ENCODE peak calls at places on chromosomes 6 and 20, in seven cellular contexts. B is GM10248; E is activated naive CD8-positive, alpha-beta T cell treated with anti-CD3 and anti-CD28 coated beads, Interleukin-2, amount 50 U/mL, for 24 hours; Q is ACHN; Z is non-pigmented ciliary epithelial cell; D is Right ventricle myocardium superior; V is stimulated activated CD8-positive, alpha-beta memory T cell treated with anti-CD3 and anti-CD28 coated beads, Interleukin-12 subunit alpha, Interleukin-12 subunit beta, amount 100 ng/mL, for 4 hours. H is an unnamed sample.
A peak's percentile ranks its signal among the peaks of the same experiment; 100 is the strongest.

GRCh38 chr6:40436685-40437604 is 150.2 kb downstream of the LRFN2 start:
- DNase-seq in E (no peak), V (peak; percentile 4), D (no peak), Q (peak; percentile 1), Z (peak; percentile 4), B (no peak), H (no peak)

GRCh38 chr6:161890959-161891358 is 617.1 kb upstream of the AGPAT4 start:
- DNase-seq in Q (no peak), B (no peak), Z (no peak), V (no peak), E (no peak), D (no peak), H (no peak)

GRCh38 chr6:28215425-28215824 is 9.7 kb upstream of the ZSCAN9 start:
- DNase-seq in Z (no peak), E (no peak), B (no peak), Q (no peak), D (no peak), V (no peak), H (no peak)

GRCh38 chr20:49052334-49052733 is 6.2 kb downstream of the CSE1L start:
- DNase-seq in Q (no peak), D (no peak), Z (no peak), V (no peak), E (no peak), B (no peak), H (no peak)

GRCh38 chr6:113855500-113856010 is 1.6 kb upstream of the MARCKS start:
- DNase-seq in D (peak; percentile 43), Q (peak; percentile 43), E (peak; percentile 8), Z (no peak), V (no peak), B (peak; percentile 29), H (peak; percentile 9)

GRCh38 chr20:51140671-51141070 is 117.8 kb upstream of the KCNG1 start:
- DNase-seq in D (no peak), Q (no peak), B (no peak), E (no peak), V (no peak), Z (no peak), H (no peak)

GRCh38 chr6:3386374-3386857 is 70.4 kb downstream of the SLC22A23 start:
- DNase-seq in D (peak; percentile 47), Z (no peak), B (no peak), V (no peak), E (no peak), Q (no peak), H (no peak)

GRCh38 chr6:14924126-14925024 is 321.5 kb upstream of the JARID2 start:
- DNase-seq in V (no peak), Q (no peak), Z (no peak), B (no peak), E (no peak), D (no peak), H (no peak)

GRCh38 chr6:41073968-41074691 is 1.4 kb downstream of the NFYA start:
- DNase-seq in Q (peak; percentile 22), V (no peak), B (no peak), D (no peak), Z (no peak), E (no peak), H (no peak)

GRCh38 chr6:170222498-170223471 is 68.1 kb downstream of the DLL1 start:
- DNase-seq in D (no peak), Q (no peak), B (no peak), E (no peak), V (no peak), Z (no peak), H (peak; percentile 18)

GRCh38 chr6:139019722-139020121 is 8.8 kb upstream of the ABRACL start:
- DNase-seq in Q (no peak), D (no peak), E (no peak), B (no peak), V (no peak), Z (no peak), H (no peak)

GRCh38 chr6:154522576-154522975 is 12.1 kb upstream of the CNKSR3 start:
- DNase-seq in E (no peak), D (no peak), V (no peak), Q (no peak), Z (no peak), B (no peak), H (no peak)

GRCh38 chr6:38517005-38517404 is 122.7 kb downstream of the BTBD9 start:
- DNase-seq in D (no peak), Q (no peak), V (no peak), B (no peak), Z (no peak), E (no peak), H (no peak)

GRCh38 chr20:44582321-44583025 is at the start of gene PKIG:
- DNase-seq in Z (peak; percentile 24), Q (no peak), V (no peak), E (no peak), B (no peak), D (no peak), H (no peak)

GRCh38 chr6:109373762-109374161 is 8.5 kb downstream of the CD164 start:
- DNase-seq in V (no peak), Z (no peak), D (no peak), Q (no peak), E (peak; percentile 29), B (peak; percentile 36), H (peak; percentile 30)

GRCh38 chr6:115948751-115949150 is 111.9 kb downstream of the FRK start:
- DNase-seq in B (no peak), E (no peak), Z (no peak), V (no peak), Q (no peak), D (no peak), H (no peak)

GRCh38 chr20:25437153-25437581 is 29.7 kb downstream of the GINS1 start:
- DNase-seq in Z (no peak), V (no peak), Q (no peak), D (no peak), E (no peak), B (no peak), H (no peak)

GRCh38 chr6:118965843-118966242 is 30.9 kb upstream of the MCM9 start:
- DNase-seq in Q (no peak), V (no peak), E (no peak), B (no peak), Z (no peak), D (no peak), H (no peak)